ENCODE peak calls at places on chromosomes 2 and 18, in six cellular contexts. S, N, Z, M, V and F are unnamed samples.

GRCh38 chr2:173630425-173631122 is 275.9 kb downstream of the CDCA7 start:
- DNase-seq in S (peak), N (no peak), Z (no peak), M (no peak), V (no peak), F (no peak)

GRCh38 chr2:73013941-73014340 is 57.6 kb downstream of the SFXN5 start:
- DNase-seq in S (peak), N (no peak), Z (no peak), M (no peak), V (no peak), F (no peak)

GRCh38 chr2:17107131-17107530 is 411.1 kb downstream of the RAD51AP2 start:
- DNase-seq in S (peak), N (no peak), Z (no peak), M (no peak), V (no peak), F (no peak)

GRCh38 chr2:167100526-167100925 is 212.2 kb downstream of the XIRP2 start:
- DNase-seq in S (no peak), N (no peak), Z (no peak), M (no peak), V (no peak), F (no peak)

GRCh38 chr18:28559511-28559910 is 382.6 kb upstream of the CDH2 start:
- DNase-seq in S (no peak), N (no peak), Z (no peak), M (no peak), V (no peak), F (no peak)

GRCh38 chr18:65425366-65425765 is 325.4 kb upstream of the CDH7 start:
- DNase-seq in S (no peak), N (no peak), Z (no peak), M (no peak), V (no peak), F (no peak)

GRCh38 chr18:3151379-3152264 is 68.1 kb downstream of the MYOM1 start:
- DNase-seq in S (peak), N (no peak), Z (no peak), M (peak), V (no peak), F (no peak)

GRCh38 chr18:36485772-36486171 is 188.3 kb downstream of the FHOD3 start:
- DNase-seq in S (no peak), N (no peak), Z (no peak), M (no peak), V (no peak), F (no peak)

GRCh38 chr18:56066524-56067215 is 478.7 kb upstream of the TCF4 start:
- DNase-seq in S (no peak), N (no peak), Z (no peak), M (no peak), V (no peak), F (no peak)

GRCh38 chr2:181818036-181818680 is 73.4 kb upstream of the ITPRID2 start:
- DNase-seq in S (no peak), N (no peak), Z (no peak), M (no peak), V (no peak), F (no peak)

GRCh38 chr2:237892936-237893595 is 33.6 kb downstream of the RAMP1 start:
- DNase-seq in S (no peak), N (no peak), Z (no peak), M (no peak), V (no peak), F (no peak)

GRCh38 chr2:128776461-128776971 is 457.8 kb upstream of the HS6ST1 start:
- DNase-seq in S (no peak), N (no peak), Z (no peak), M (no peak), V (peak), F (no peak)

GRCh38 chr18:47758000-47758399 is 172.5 kb downstream of the SMAD2 start:
- DNase-seq in S (no peak), N (no peak), Z (no peak), M (no peak), V (no peak), F (no peak)

GRCh38 chr2:19337742-19338141 is 20.7 kb downstream of the OSR1 start:
- DNase-seq in S (no peak), N (no peak), Z (no peak), M (no peak), V (no peak), F (no peak)

GRCh38 chr2:240149943-240150784 is 9.7 kb upstream of the OTOS start:
- DNase-seq in S (peak), N (peak), Z (no peak), M (peak), V (peak), F (no peak)

GRCh38 chr2:128488429-128488828 is 169.8 kb upstream of the HS6ST1 start:
- DNase-seq in S (no peak), N (no peak), Z (no peak), M (no peak), V (no peak), F (no peak)

GRCh38 chr2:103788875-103789715 is 1027.3 kb downstream of the TMEM182 start:
- DNase-seq in S (no peak), N (peak), Z (no peak), M (peak), V (no peak), F (no peak)

GRCh38 chr2:230408244-230408842 is 7.7 kb upstream of the SP100 start:
- DNase-seq in S (peak), N (no peak), Z (no peak), M (no peak), V (no peak), F (peak)

GRCh38 chr2:17101596-17101995 is 416.6 kb downstream of the RAD51AP2 start:
- DNase-seq in S (no peak), N (no peak), Z (no peak), M (no peak), V (no peak), F (no peak)

GRCh38 chr18:69651243-69651642 is 250.6 kb downstream of the DOK6 start:
- DNase-seq in S (no peak), N (no peak), Z (no peak), M (no peak), V (no peak), F (no peak)

DNA sequence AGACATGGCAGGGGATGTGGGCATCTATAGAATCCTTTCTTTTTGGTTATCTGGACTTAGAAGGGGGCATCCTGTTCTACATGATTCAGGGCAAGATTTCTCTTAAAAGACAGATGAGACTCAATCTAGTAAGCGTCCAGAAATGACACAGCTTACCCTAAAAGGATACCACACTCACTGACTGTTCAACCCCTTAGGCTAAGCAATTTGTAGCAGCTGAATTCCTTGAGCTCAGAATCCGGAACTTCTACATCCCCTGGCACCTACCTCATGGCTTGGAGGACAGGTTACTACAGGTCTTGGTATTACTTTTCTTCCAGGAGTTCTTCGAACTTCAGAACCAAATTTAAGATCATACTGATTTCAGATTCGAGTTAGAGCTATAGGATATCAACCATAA is 138.4 kb downstream of the LAMA3 start:
- DNase-seq in S (no peak), N (no peak), Z (peak), M (no peak), V (no peak), F (no peak)
- H3K27ac ChIP-seq in S (no peak), N (no peak), Z (peak), M (no peak), V (no peak), F (no peak)

GRCh38 chr2:113103958-113104627 is 23.3 kb upstream of the IL1RN start:
- DNase-seq in S (no peak), N (no peak), Z (no peak), M (no peak), V (no peak), F (no peak)

GRCh38 chr2:113103277-113103676 is 24.1 kb upstream of the IL1RN start:
- DNase-seq in S (no peak), N (no peak), Z (no peak), M (no peak), V (no peak), F (no peak)

GRCh38 chr2:113102133-113102532 is 25.3 kb upstream of the IL1RN start:
- DNase-seq in S (no peak), N (no peak), Z (no peak), M (no peak), V (no peak), F (no peak)

GRCh38 chr2:113098061-113098460 is 29.3 kb upstream of the IL1RN start:
- DNase-seq in S (no peak), N (no peak), Z (no peak), M (no peak), V (no peak), F (no peak)

GRCh38 chr2:113098532-113098931 is 28.9 kb upstream of the IL1RN start:
- DNase-seq in S (no peak), N (no peak), Z (no peak), M (no peak), V (no peak), F (no peak)
- H3K27ac ChIP-seq in S (no peak), N (no peak), Z (no peak), M (no peak), V (no peak), F (no peak)

GRCh38 chr2:54454922-54455583 is 1.1 kb upstream of the SPTBN1 start:
- DNase-seq in S (no peak), N (peak), Z (peak), M (peak), V (no peak), F (no peak)

GRCh38 chr2:54455584-54456525 is at the start of gene SPTBN1:
- DNase-seq in S (peak), N (peak), Z (peak), M (peak), V (peak), F (peak)

GRCh38 chr2:54456526-54457325 is 599 bp downstream of the SPTBN1 start:
- DNase-seq in S (peak), N (peak), Z (no peak), M (peak), V (peak), F (no peak)

GRCh38 chr2:54457326-54458023 is 1.3 kb downstream of the SPTBN1 start:
- DNase-seq in S (peak), N (peak), Z (no peak), M (peak), V (peak), F (no peak)

DNA sequence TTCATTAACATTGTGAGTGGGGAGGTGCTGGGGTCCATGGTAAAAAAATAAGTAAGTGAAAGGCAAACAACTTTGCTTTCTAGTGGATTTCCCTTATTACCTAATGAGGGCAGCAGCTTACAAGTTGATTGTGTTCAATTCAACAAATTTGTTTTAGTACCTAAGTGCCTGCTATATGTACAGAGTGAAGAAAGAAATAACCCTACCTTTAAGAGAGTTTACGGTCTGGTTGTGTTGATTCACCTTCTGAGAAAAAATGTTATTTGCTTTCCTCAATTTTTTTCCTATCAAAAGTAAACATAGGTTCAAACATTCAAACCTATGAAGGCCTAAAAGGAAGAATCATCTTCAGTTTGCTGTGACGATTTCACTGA is 1.6 kb upstream of the SPTBN1 start:
- DNase-seq in S (no peak), N (no peak), Z (no peak), M (no peak), V (no peak), F (no peak)
- H3K27ac ChIP-seq in S (no peak), N (peak), Z (peak), M (peak), V (peak), F (peak)

GRCh38 chr2:217684431-217685254 is 318.2 kb downstream of the TNS1 start:
- DNase-seq in S (no peak), N (no peak), Z (no peak), M (no peak), V (no peak), F (no peak)
- H3K27ac ChIP-seq in S (no peak), N (no peak), Z (peak), M (peak), V (no peak), F (peak)

GRCh38 chr2:3587021-3587420 is 7.9 kb upstream of the COLEC11 start:
- DNase-seq in S (no peak), N (no peak), Z (no peak), M (no peak), V (no peak), F (no peak)
- H3K27ac ChIP-seq in S (peak), N (no peak), Z (no peak), M (peak), V (no peak), F (no peak)

GRCh38 chr18:43043626-43044025 is 71.9 kb downstream of the RIT2 start:
- DNase-seq in S (no peak), N (no peak), Z (no peak), M (no peak), V (no peak), F (no peak)

GRCh38 chr18:43049021-43049420 is 66.5 kb downstream of the RIT2 start:
- DNase-seq in S (peak), N (no peak), Z (no peak), M (no peak), V (no peak), F (no peak)

GRCh38 chr18:43046324-43046723 is 69.2 kb downstream of the RIT2 start:
- DNase-seq in S (no peak), N (no peak), Z (no peak), M (no peak), V (no peak), F (no peak)
- H3K27ac ChIP-seq in S (no peak), N (no peak), Z (no peak), M (no peak), V (no peak), F (no peak)

DNA sequence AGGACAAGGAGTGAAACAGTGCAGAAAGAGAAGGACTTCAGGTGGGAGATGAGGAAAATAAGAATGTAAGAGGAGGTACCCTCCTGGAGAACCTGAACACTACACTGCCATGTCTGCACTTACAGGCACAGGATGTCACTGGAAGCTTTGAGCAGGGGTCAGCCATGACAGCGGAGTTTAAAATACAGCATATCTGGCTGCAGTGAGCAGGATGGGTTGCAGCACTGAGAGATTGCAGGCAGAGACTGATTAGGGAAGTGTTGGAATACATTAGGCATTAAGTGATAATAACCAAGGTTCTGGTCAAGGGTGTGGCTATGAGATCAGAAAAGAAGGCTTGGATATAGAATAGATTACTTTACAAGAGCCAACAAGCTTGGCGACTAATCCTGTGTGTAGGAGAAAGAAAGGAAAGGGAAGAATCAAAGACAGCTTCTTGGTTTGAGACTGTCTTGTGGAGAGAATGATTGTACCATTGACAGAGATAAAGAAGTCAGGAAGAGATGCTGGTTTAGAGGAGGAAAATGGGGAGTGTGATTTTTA is 171.1 kb upstream of the RBMS1 start:
- DNase-seq in S (peak), N (no peak), Z (no peak), M (no peak), V (no peak), F (no peak)
- H3K27ac ChIP-seq in S (no peak), N (no peak), Z (no peak), M (peak), V (no peak), F (no peak)